ENCODE peak calls at places on chromosomes 4 and X, in four cellular contexts. K is sigmoid colon, J is right cardiac atrium, T is pancreas. Q is an unnamed sample.

GRCh38 chr4:73816814-73817213 is 19.7 kb upstream of the CXCL6 start:
- DNase-seq in K (no peak), J (peak; percentile 42), T (peak; percentile 24), Q (no peak)

GRCh38 chr4:107050525-107051135 is 14.5 kb upstream of the DKK2 start:
- DNase-seq in K (no peak), J (no peak), T (no peak), Q (no peak)

GRCh38 chr4:5050520-5050955 is 742 bp upstream of the STK32B start:
- DNase-seq in K (peak; percentile 87), J (peak; percentile 76), T (peak; percentile 68), Q (peak; percentile 72)

GRCh38 chr4:170827562-170828260 is 738.0 kb upstream of the AADAT start:
- DNase-seq in K (no peak), J (no peak), T (no peak), Q (no peak)

GRCh38 chrX:154761977-154762528 is 611 bp upstream of the DKC1 start:
- DNase-seq in K (no peak), J (no peak), T (no peak), Q (no peak)

GRCh38 chrX:119728487-119728886 is 29.9 kb upstream of the SOWAHD start:
- DNase-seq in K (no peak), J (no peak), T (no peak), Q (no peak)

GRCh38 chr4:110484767-110485166 is 8.8 kb downstream of the ENPEP start:
- DNase-seq in K (no peak), J (no peak), T (no peak), Q (no peak)

GRCh38 chr4:25401066-25401465 is 24.0 kb downstream of the ANAPC4 start:
- DNase-seq in K (no peak), J (no peak), T (no peak), Q (no peak)

GRCh38 chr4:140049024-140049923 is 104.7 kb downstream of the MAML3 start:
- DNase-seq in K (peak; percentile 72), J (peak; percentile 27), T (peak; percentile 54), Q (no peak)

GRCh38 chr4:3228881-3229280 is 20.1 kb upstream of the MSANTD1 start:
- DNase-seq in K (no peak), J (no peak), T (no peak), Q (peak; percentile 34)

GRCh38 chrX:69038826-69039225 is 126.4 kb downstream of the PJA1 start:
- DNase-seq in K (no peak), J (no peak), T (no peak), Q (no peak)

GRCh38 chrX:154378059-154378798 is 866 bp upstream of the EMD start:
- DNase-seq in K (peak; percentile 90), J (peak; percentile 74), T (peak; percentile 96), Q (no peak)

GRCh38 chr4:134624365-134624764 is 422.8 kb upstream of the PABPC4L start:
- DNase-seq in K (no peak), J (no peak), T (no peak), Q (no peak)

GRCh38 chr4:129138762-129139496 is 43.0 kb downstream of the C4orf33 start:
- DNase-seq in K (no peak), J (no peak), T (no peak), Q (no peak)

GRCh38 chr4:8607603-8608481 is 15.3 kb downstream of the CPZ start:
- DNase-seq in K (no peak), J (no peak), T (no peak), Q (no peak)

GRCh38 chr4:138915725-138916124 is 99.9 kb upstream of the NOCT start:
- DNase-seq in K (no peak), J (no peak), T (no peak), Q (no peak)

GRCh38 chr4:27000820-27001219 is 140.2 kb downstream of the STIM2 start:
- DNase-seq in K (no peak), J (no peak), T (no peak), Q (no peak)

GRCh38 chrX:149004936-149005335 is 500.2 kb downstream of the IDS start:
- DNase-seq in K (no peak), J (no peak), T (no peak), Q (no peak)

GRCh38 chrX:1528186-1528883 is 8.7 kb downstream of the P2RY8 start:
- DNase-seq in K (no peak), J (no peak), T (no peak), Q (no peak)

GRCh38 chrX:136933617-136934145 is 53.2 kb upstream of the RBMX start:
- DNase-seq in K (no peak), J (no peak), T (no peak), Q (no peak)

GRCh38 chr4:153564630-153565525 is 98.7 kb downstream of the TMEM131L start:
- DNase-seq in K (no peak), J (no peak), T (peak; percentile 77), Q (no peak)

GRCh38 chr4:42339935-42340406 is 57.3 kb upstream of the SHISA3 start:
- DNase-seq in K (no peak), J (peak; percentile 68), T (no peak), Q (no peak)

GRCh38 chr4:25677157-25677556 is 21.5 kb downstream of the SLC34A2 start:
- DNase-seq in K (no peak), J (no peak), T (no peak), Q (no peak)

GRCh38 chr4:106329027-106329618 is 12.8 kb downstream of the AIMP1 start:
- DNase-seq in K (no peak), J (no peak), T (no peak), Q (no peak)

GRCh38 chr4:168795346-168795745 is 214.7 kb downstream of the CBR4 start:
- DNase-seq in K (no peak), J (no peak), T (no peak), Q (no peak)

DNA sequence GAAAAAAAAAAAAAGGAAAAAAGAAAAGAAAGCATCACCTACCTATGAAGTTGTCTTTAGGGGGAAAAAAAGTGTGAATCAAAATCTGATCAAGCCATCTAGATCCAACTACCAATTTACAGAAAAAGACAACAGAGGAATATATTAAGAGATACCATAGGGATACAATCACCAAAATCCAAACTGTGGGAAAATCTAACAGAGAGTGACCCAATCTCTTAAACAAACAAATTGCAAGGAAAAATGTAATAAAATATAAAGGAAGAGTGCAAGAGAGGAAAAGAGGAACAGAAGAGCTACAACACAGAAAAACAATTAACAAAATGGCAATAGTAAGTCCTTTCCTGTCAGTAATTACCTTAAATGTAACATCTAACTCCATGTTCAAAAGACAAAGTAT is 19.0 kb downstream of the THOC2 start:
- DNase-seq in K (no peak), J (no peak), T (no peak), Q (no peak)
- H3K4me3 ChIP-seq in K (no peak overlapping the region), J (no peak overlapping the region), T (no peak overlapping the region), Q (no peak overlapping the region)

GRCh38 chr4:184284742-184285141 is 67.1 kb upstream of the ENPP6 start:
- DNase-seq in K (no peak), J (no peak), T (no peak), Q (no peak)

GRCh38 chr4:184283659-184284335 is 66.1 kb upstream of the ENPP6 start:
- DNase-seq in K (no peak), J (no peak), T (no peak), Q (no peak)

GRCh38 chr4:184282251-184282713 is 64.6 kb upstream of the ENPP6 start:
- DNase-seq in K (no peak), J (no peak), T (no peak), Q (no peak)

GRCh38 chr4:184282895-184283654 is 65.4 kb upstream of the ENPP6 start:
- DNase-seq in K (no peak), J (no peak), T (no peak), Q (no peak)

GRCh38 chr4:184284336-184284690 is 66.6 kb upstream of the ENPP6 start:
- DNase-seq in K (no peak), J (no peak), T (no peak), Q (no peak)
- H3K4me1 ChIP-seq in K (peaks cover 10% of the 10 kb centered on the region), J (peaks cover 2% of the 10 kb centered on the region), T (peaks cover 6% of the 10 kb centered on the region), Q (peaks cover 19% of the 10 kb centered on the region)

DNA sequence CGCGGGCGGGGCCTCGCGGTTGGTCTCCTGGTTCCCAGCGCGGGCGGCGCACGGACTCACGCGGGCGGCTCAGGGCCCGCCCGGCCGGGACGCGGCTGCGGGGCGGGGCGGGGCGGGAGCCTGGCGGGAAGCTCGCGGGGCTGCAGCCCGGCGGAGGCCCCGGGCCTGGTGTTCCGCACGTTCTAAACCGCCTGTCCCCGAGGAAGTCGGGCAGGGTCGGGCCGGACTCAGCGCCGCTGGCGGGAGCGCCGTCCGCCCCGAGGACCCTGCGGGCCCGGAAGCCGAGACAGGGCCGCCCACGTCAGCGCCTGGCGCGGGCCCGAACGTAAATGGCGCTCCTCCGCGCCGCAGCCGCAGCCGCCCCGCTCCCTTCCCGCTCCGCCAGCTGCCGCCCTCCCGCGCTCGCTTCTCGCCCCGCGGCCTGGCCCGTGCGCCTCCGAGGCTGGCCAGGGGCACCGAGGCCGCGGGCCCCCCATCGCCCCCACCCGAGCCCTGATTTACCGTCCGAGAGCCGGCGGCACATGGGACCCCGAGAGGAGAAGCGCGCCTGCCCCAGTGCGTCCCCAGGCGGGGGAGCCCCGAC is 309 bp upstream of the CTBP1 start:
- DNase-seq in K (peak; percentile 93), J (peak; percentile 89), T (peak; percentile 84), Q (peak; percentile 76)
- H3K27ac ChIP-seq in K (peak overlapping the region; percentile 92), J (peak overlapping the region; percentile 88), T (peak overlapping the region; percentile 95), Q (peak overlapping the region; percentile 93)

DNA sequence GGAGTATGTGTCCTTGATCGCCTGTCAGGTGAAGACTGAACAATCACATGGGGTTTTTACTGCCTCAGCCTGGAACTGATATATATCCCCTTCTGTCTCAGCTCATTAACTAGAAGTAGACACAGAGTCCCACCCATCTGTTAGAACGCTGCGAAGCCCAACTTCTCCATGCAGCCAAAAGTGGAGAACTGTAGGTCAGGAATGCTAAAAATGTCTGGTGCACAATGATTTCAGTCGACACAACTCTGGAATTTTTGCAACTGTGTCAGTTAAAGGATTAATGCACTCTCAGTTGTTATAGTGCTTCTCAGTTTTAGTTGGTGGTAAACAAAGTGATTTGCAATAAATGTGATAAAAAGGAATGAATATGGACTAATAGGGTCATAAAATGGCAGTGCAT is 287.2 kb downstream of the INPP4B start:
- DNase-seq in K (no peak), J (no peak), T (no peak), Q (no peak)
- H3K4me3 ChIP-seq in K (no peak overlapping the region), J (no peak overlapping the region), T (no peak overlapping the region), Q (no peak overlapping the region)